ENCODE peak calls at places on chromosomes 13 and 19, in four cellular contexts. U, F, Q and T are unnamed samples.
A peak's percentile ranks its signal among the peaks of the same experiment; 100 is the strongest.

GRCh38 chr13:42047561-42048322 is 706 bp upstream of the DGKH start:
- DNase-seq in U (peak; percentile 59), F (peak; percentile 63), Q (peak; percentile 53), T (peak; percentile 66)

GRCh38 chr13:30116379-30116778 is 191.0 kb downstream of the KATNAL1 start:
- DNase-seq in U (no peak), F (no peak), Q (no peak), T (no peak)

GRCh38 chr19:13234518-13234917 is 84.3 kb downstream of the IER2 start:
- DNase-seq in U (peak; percentile 76), F (peak; percentile 50), Q (no peak), T (peak; percentile 87)

GRCh38 chr13:44098559-44098958 is 218.9 kb downstream of the LACC1 start:
- DNase-seq in U (no peak), F (no peak), Q (no peak), T (no peak)

GRCh38 chr19:4044927-4045557 is 21.7 kb downstream of the ZBTB7A start:
- DNase-seq in U (no peak), F (no peak), Q (no peak), T (no peak)

GRCh38 chr13:111339366-111340143 is 19.1 kb downstream of the TEX29 start:
- DNase-seq in U (peak; percentile 23), F (no peak), Q (no peak), T (no peak)

GRCh38 chr13:20462921-20463320 is 62.7 kb downstream of the CRYL1 start:
- DNase-seq in U (no peak), F (no peak), Q (no peak), T (no peak)

GRCh38 chr19:5293607-5294089 is 47.0 kb downstream of the PTPRS start:
- DNase-seq in U (peak; percentile 79), F (no peak), Q (peak; percentile 42), T (peak; percentile 28)

GRCh38 chr19:49795615-49796014 is 17.5 kb downstream of the FUZ start:
- DNase-seq in U (no peak), F (no peak), Q (no peak), T (no peak)

GRCh38 chr13:19085258-19085657 is 96.4 kb downstream of the TUBA3C start:
- DNase-seq in U (no peak), F (no peak), Q (no peak), T (no peak)

GRCh38 chr19:19615086-19615485 is 3.4 kb downstream of the PBX4 start:
- DNase-seq in U (no peak), F (no peak), Q (no peak), T (peak; percentile 73)

GRCh38 chr19:517721-518136 is 10.4 kb downstream of the TPGS1 start:
- DNase-seq in U (no peak), F (no peak), Q (no peak), T (no peak)

GRCh38 chr19:522726-523125 is 8.8 kb upstream of the CDC34 start:
- DNase-seq in U (no peak), F (no peak), Q (no peak), T (no peak)

GRCh38 chr19:519449-519865 is 12.1 kb upstream of the CDC34 start:
- DNase-seq in U (no peak), F (no peak), Q (no peak), T (no peak)

GRCh38 chr19:516884-517424 is 9.7 kb downstream of the TPGS1 start:
- DNase-seq in U (no peak), F (no peak), Q (no peak), T (no peak)

GRCh38 chr19:518292-519231 is 11.3 kb downstream of the TPGS1 start:
- DNase-seq in U (peak; percentile 82), F (no peak), Q (no peak), T (peak; percentile 72)
- TF ChIP-seq CTCF in U (peak; percentile 47), F (no peak), Q (no peak), T (peak; percentile 23)

DNA sequence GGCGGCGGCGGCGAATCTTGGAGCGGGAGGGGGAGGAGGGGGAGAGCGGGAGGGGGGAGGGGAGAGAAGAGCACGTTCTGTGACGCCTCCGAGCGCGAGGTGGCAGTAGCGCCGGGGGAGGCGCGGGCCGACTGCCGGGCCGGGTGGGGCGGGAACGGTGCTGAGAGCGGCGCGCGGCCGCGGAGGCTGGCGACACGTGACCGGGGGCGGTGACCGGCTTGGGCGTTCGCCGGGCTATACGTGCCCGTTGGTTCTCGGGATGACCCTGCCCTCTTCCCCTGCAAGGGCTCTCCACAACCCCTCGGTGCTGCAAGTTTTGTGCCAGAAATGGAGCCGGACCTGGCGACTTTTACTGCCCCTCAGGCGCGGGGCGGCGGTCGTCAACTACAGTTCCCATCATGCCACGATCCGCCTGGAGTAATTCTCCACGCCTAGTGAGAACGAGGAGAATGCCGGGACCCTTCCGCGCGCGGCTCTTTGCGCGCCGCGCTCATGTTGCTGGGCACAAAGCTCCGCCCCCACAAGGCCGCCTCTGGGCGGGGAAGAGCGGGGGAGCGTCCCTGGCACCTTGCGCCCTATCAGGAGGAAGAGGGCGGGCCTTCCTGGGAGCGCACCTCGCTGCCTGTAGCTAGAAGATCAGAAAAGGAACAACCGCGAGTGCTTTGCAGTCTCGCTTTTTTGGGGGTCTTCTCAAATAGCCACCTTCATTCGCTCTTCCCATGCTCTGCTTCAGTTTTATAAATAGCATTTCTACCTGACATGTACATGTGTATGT is at the start of gene KPNA3:
- DNase-seq in U (peak; percentile 96), F (peak; percentile 92), Q (peak; percentile 91), T (peak; percentile 97)
- TF ChIP-seq CTCF in U (no peak), F (peak; percentile 35), Q (no peak), T (no peak)

GRCh38 chr19:1780272-1780957 is 27.1 kb downstream of the ONECUT3 start:
- DNase-seq in U (no peak), F (no peak), Q (no peak), T (no peak)
- TF ChIP-seq CTCF in U (peak; percentile 28), F (no peak), Q (no peak), T (no peak)

GRCh38 chr13:80921971-80922370 is 581.0 kb upstream of the SPRY2 start:
- DNase-seq in U (no peak), F (no peak), Q (no peak), T (no peak)

GRCh38 chr13:80924596-80924995 is 583.7 kb upstream of the SPRY2 start:
- DNase-seq in U (no peak), F (no peak), Q (no peak), T (no peak)

GRCh38 chr13:80921556-80921955 is 580.6 kb upstream of the SPRY2 start:
- DNase-seq in U (no peak), F (no peak), Q (no peak), T (no peak)

GRCh38 chr13:80928241-80928640 is 587.3 kb upstream of the SPRY2 start:
- DNase-seq in U (no peak), F (no peak), Q (no peak), T (no peak)

DNA sequence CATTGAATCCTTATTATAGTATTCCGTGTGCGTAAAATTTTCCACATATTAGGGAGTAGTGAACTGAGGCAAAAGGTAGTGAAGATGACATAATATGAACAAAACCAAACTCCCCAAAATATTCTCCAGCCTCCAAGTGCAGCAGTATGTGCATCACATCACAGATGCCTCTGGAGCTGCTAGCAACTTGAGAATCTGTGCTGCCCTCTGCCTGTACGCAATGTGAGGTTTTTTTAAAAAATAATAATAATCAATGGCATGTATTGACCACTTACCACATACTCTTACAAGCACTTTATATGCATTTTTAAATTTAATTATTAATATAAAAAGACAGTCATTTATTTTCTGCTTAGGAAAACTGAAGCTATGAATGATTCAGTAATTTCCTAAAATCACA is 583.0 kb upstream of the SPRY2 start:
- DNase-seq in U (no peak), F (no peak), Q (no peak), T (no peak)
- TF ChIP-seq CTCF in U (peak; percentile 48), F (no peak), Q (no peak), T (no peak)

GRCh38 chr13:73336789-73337188 is 278.0 kb downstream of the KLF5 start:
- DNase-seq in U (no peak), F (peak; percentile 26), Q (no peak), T (no peak)
- TF ChIP-seq CTCF in U (no peak), F (no peak), Q (no peak), T (no peak)

DNA sequence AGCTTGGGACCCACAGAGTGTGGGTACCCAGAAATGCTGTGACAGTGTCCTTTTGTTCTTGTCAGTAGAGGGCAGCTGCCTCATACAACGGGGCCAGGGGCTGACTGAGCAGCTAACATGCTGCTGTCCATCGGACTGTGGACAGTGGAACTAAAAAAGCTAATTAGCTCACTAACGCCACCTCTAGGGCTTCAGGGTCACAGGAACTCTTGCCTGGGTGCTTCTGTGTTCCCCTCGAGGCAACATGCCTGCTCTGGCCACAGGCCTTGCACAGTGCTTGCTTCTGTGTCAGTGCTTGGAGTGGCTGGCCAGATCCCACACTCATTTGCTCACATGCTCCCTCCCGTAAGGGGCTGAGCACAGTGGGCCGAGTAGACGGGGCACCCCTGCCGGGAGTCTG is 377.0 kb downstream of the OLFM4 start:
- DNase-seq in U (peak; percentile 76), F (no peak), Q (no peak), T (no peak)
- TF ChIP-seq CTCF in U (peak; percentile 77), F (no peak), Q (no peak), T (no peak)

DNA sequence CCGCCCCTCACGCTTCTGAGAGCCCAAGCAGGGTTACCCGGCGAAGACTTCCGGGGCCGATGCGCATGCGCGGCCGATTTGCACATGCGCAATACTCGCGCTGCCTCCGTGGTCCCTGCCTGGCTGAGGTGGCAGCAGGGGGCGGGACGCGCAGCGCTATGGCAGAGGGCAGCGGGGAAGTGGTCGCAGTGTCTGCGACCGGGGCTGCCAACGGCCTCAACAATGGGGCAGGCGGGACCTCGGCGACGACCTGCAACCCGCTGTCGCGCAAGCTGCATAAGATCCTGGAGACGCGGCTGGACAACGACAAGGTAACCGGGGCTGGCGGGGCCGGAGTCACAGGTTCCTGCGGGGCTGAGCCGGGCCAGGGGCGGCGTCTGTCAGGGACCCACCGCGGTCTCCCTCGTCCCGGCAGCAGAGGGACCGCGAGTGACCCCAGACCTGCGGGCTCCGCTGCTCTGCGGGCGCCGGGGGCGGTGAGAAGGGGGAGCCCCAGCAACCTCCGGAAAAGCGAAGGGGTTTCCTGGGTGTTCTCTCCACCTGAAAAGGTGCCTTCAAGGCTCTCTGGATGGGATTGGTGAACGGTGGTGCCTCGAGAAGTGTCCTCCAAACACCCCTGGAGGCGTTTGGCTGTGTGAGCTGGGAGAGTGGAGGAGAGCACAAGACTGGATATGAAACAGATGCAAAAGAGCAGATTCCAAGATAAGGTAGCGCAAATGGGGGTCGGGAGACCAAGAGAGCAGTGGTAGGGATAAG is at the start of gene COG6:
- DNase-seq in U (peak; percentile 95), F (peak; percentile 83), Q (peak; percentile 98), T (peak; percentile 93)
- TF ChIP-seq CTCF in U (peak; percentile 9), F (no peak), Q (no peak), T (no peak)

DNA sequence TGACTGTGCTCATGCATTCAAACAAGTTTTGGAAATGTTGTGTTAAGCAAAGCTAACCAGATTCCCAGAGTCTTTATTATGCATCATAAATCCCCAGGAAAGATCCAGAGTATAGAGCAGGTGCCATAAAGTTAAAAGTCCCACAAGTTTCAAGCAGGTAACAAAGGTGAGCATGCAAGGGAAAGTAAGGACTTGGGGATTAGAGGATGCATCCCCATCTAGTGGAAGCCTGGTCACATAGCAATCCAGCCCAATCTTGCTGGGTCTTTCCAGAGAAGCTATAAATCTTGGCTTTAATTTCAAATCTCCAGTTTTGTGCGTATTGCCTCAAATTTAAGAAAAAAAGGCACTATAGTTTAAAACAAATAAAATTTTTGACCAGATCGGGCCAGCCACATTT is 72.7 kb downstream of the ZNF254 start:
- DNase-seq in U (no peak), F (peak; percentile 6), Q (no peak), T (no peak)
- TF ChIP-seq CTCF in U (peak; percentile 63), F (no peak), Q (no peak), T (no peak)

DNA sequence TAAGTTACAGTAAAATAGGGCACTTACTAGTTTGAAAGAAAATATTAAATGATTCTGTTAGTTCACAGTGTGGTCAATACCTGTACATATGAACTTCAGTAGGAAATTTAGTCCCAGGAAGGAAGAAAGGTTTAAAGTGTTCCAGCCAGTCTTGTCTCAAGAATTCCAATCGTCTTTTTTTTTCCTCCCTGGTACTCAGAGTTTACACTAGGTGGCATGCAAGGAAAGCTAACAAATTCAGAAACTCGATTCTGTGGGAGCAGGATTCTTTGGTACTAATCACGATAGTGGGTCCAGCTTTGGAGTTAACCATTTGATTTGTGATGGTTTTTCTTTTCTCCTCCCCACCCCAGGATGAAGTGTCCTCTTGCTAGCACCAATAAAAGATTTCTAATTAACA is 43.6 kb downstream of the POLR1D start:
- DNase-seq in U (no peak), F (peak; percentile 8), Q (no peak), T (no peak)
- TF ChIP-seq CTCF in U (peak; percentile 55), F (no peak), Q (no peak), T (no peak)